ENCODE peak calls at places on chromosomes 2 and 18, in six cellular contexts. Y is Caco-2, L is LNCaP clone FGC, R is hepatocyte, D is neural progenitor cell, Q is dorsolateral prefrontal cortex. Z is an unnamed sample.

GRCh38 chr2:217994776-217995274 is 8.0 kb downstream of the TNS1 start:
- DNase-seq in Y (no peak), L (no peak), R (no peak), D (no peak), Q (no peak), Z (no peak)

GRCh38 chr2:119574864-119575263 is 30.6 kb downstream of the CFAP221 start:
- DNase-seq in Y (no peak), L (no peak), R (no peak), D (no peak), Q (no peak), Z (no peak)

GRCh38 chr18:21897811-21898210 is 157.2 kb downstream of the MIB1 start:
- DNase-seq in Y (peak), L (no peak), R (peak), D (peak), Q (no peak), Z (peak)

GRCh38 chr2:28750316-28751101 is 1.1 kb upstream of the PPP1CB start:
- DNase-seq in Y (peak), L (no peak), R (peak), D (no peak), Q (no peak), Z (peak)

GRCh38 chr18:11674119-11674518 is 14.9 kb upstream of the GNAL start:
- DNase-seq in Y (no peak), L (no peak), R (no peak), D (no peak), Q (no peak), Z (no peak)

GRCh38 chr2:217597681-217598080 is 405.1 kb downstream of the TNS1 start:
- DNase-seq in Y (no peak), L (no peak), R (no peak), D (no peak), Q (no peak), Z (no peak)

GRCh38 chr18:46416706-46417638 is 240.0 kb downstream of the LOXHD1 start:
- DNase-seq in Y (no peak), L (no peak), R (no peak), D (no peak), Q (no peak), Z (no peak)

GRCh38 chr2:223760838-223761502 is 76.4 kb downstream of the AP1S3 start:
- DNase-seq in Y (no peak), L (no peak), R (peak), D (peak), Q (no peak), Z (peak)

GRCh38 chr2:197547163-197547900 is 31.5 kb downstream of the MOB4 start:
- DNase-seq in Y (no peak), L (no peak), R (no peak), D (no peak), Q (no peak), Z (no peak)

GRCh38 chr2:215189393-215189792 is 51.0 kb upstream of the ABCA12 start:
- DNase-seq in Y (no peak), L (no peak), R (no peak), D (no peak), Q (no peak), Z (no peak)
- TF ChIP-seq CTCF in Y (no peak), L (no peak), R (no peak), D (no peak), Q (no peak), Z (no peak)

GRCh38 chr18:39732918-39733317 is 2167.3 kb upstream of the CELF4 start:
- DNase-seq in Y (no peak), L (no peak), R (no peak), D (no peak), Q (no peak), Z (no peak)
- TF ChIP-seq CTCF in Y (no peak), L (peak), R (no peak), D (peak), Q (no peak), Z (no peak)

GRCh38 chr18:28999711-29000110 is 822.8 kb upstream of the CDH2 start:
- DNase-seq in Y (no peak), L (no peak), R (no peak), D (no peak), Q (no peak), Z (no peak)

DNA sequence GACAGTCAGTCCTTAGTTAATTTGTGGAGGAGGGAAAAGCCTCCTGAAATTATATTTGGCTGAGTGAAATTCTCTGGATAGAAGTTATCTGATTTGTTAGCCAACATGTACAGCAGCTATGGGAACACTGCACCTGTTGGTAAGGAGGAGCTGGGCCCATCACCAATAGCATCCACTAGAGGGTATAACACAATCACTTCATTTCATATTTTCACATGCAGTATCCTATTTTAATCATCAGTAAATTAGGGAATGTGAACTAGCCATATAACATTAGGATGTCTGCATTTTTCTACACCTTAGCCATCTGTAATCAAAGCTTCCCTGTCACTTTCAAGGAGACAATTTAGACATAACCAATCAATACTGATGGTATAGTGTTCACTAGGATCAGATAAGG is 818.4 kb upstream of the CDH2 start:
- DNase-seq in Y (no peak), L (no peak), R (no peak), D (no peak), Q (no peak), Z (peak)
- TF ChIP-seq CTCF in Y (no peak), L (peak), R (peak), D (peak), Q (no peak), Z (no peak)

GRCh38 chr18:24584777-24585176 is 124.3 kb downstream of the HRH4 start:
- DNase-seq in Y (no peak), L (no peak), R (no peak), D (peak), Q (no peak), Z (no peak)

GRCh38 chr18:24585996-24586566 is 125.6 kb downstream of the HRH4 start:
- DNase-seq in Y (no peak), L (no peak), R (no peak), D (no peak), Q (no peak), Z (no peak)

GRCh38 chr18:24584205-24584604 is 123.8 kb downstream of the HRH4 start:
- DNase-seq in Y (no peak), L (no peak), R (no peak), D (no peak), Q (no peak), Z (no peak)

GRCh38 chr18:24588440-24588839 is 128.0 kb downstream of the HRH4 start:
- DNase-seq in Y (no peak), L (no peak), R (no peak), D (no peak), Q (no peak), Z (no peak)

DNA sequence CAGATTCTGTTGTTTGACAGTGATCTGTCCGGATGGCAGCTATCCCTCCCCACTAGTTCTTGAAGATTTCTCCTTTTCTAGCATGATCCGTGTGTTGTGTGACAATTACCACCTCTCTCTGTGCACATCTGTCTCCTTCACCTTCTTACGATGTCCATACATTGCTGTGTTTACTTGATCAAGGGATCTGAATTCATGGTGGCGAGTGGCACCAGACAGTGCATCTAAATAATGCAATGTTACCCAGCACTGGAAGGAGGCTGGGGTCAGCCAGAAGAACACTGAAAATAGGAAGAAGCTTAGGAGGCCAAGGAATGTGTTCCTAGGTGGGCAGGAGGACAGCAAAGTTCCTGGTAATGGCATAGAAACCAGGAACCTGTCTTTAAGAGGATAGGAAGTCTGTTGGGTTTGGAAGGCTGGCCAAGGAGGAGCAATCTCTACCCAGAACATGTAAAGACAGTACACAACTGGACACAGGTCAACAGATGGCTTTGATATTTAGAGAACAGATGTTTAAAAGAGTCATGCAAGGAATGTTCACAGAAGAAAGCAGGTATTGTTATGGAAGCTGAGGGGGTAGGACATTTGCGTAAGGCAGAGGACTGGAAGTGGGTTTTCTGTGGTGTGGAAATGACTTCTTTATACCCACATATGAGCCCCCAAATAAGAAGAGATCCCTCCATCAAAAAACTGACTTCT is 126.4 kb downstream of the HRH4 start:
- DNase-seq in Y (no peak), L (no peak), R (no peak), D (no peak), Q (no peak), Z (no peak)
- TF ChIP-seq CTCF in Y (no peak), L (no peak), R (no peak), D (no peak), Q (no peak), Z (no peak)

DNA sequence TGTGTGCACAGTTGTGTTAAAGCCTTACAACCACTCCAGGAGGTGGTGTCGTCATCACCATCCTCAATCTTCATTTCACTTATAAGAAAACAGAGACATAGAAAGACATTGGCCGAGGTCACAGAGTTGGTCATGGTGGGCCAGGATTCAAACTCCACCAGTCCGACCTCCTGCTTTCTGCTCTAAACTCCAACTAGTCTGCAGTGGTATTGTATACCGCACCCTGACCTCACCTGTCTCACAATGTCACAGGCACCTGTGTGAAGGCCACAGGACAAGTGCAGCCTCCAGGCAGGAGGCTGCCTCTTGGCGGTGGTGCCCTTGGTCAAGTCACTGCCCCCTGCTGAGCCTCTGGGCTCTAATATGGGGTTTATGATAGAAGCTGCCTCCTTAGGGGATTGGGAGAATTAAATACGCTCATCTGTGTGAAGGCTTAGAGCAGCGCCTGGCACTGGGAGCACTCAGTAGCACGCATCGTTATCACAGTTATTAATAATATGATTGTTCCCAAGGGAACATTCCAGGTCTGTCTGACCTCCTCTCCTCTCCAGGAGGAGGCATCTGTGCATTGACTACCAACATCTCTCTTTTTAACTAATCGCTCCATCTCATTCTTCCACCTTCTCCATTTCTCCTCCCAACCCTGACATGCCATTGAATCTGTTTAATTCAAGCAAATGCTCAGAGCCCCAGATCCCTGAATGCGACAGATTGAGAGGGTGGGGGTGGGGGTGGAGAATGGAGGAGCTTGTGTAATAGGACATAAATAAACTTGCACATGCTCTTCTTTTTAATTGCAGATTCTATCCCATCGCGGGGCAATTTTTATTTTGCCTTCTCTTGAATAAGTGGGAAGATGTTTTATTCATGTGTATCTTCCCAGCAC is 112.7 kb downstream of the MCFD2 start:
- DNase-seq in Y (no peak), L (no peak), R (no peak), D (no peak), Q (no peak), Z (no peak)
- TF ChIP-seq CTCF in Y (peak), L (no peak), R (no peak), D (no peak), Q (no peak), Z (no peak)